ENCODE peak calls at places on chromosomes 12 and 14, in five cellular contexts. R is left ventricle myocardium inferior; C is T-helper 2 cell treated with Interferon-gamma antibody and Interleukin-4, amounts not matched to agents 5 μg/mL and 100 μg/mL, for 36 hours; N is AG08395; G is activated CD4-positive, alpha-beta T cell treated with anti-CD3 and anti-CD28 coated beads, Interleukin-2, amount 50 U/mL, for 1 hour. U is an unnamed sample.

GRCh38 chr12:587551-588322 is 75.5 kb downstream of the NINJ2 start:
- DNase-seq in G (no peak), N (no peak), R (no peak), C (no peak), U (no peak)

GRCh38 chr12:129110575-129110974 is 257.3 kb downstream of the GLT1D1 start:
- DNase-seq in C (no peak), N (no peak), R (no peak), G (no peak), U (no peak)

GRCh38 chr12:73952304-73952703 is 585.3 kb upstream of the ATXN7L3B start:
- DNase-seq in R (no peak), N (no peak), C (no peak), G (no peak), U (no peak)

GRCh38 chr12:55687746-55688145 is 20.0 kb downstream of the ITGA7 start:
- DNase-seq in G (no peak), R (no peak), N (no peak), C (no peak), U (no peak)

GRCh38 chr14:68951051-68951797 is 27.9 kb downstream of the ACTN1 start:
- DNase-seq in C (no peak), G (no peak), R (peak; percentile 80), N (peak; percentile 83), U (no peak)

GRCh38 chr14:61461808-61462275 is 140.5 kb downstream of the PRKCH start:
- DNase-seq in G (no peak), C (peak; percentile 32), N (peak; percentile 74), R (no peak), U (no peak)

GRCh38 chr12:2034633-2035420 is 18.0 kb upstream of the CACNA1C start:
- DNase-seq in N (peak; percentile 94), C (peak; percentile 86), G (peak; percentile 85), R (peak; percentile 90), U (peak; percentile 34)

GRCh38 chr14:33762462-33762861 is 188.4 kb downstream of the EGLN3 start:
- DNase-seq in R (no peak), C (no peak), N (no peak), G (no peak), U (no peak)

GRCh38 chr12:14410841-14411569 is 45.5 kb downstream of the ATF7IP start:
- DNase-seq in G (peak; percentile 31), N (no peak), R (no peak), C (no peak), U (no peak)

GRCh38 chr12:44873898-44874297 is 2.2 kb downstream of the NELL2 start:
- DNase-seq in G (no peak), C (no peak), N (peak; percentile 7), R (no peak), U (no peak)

U was measured in esophagus squamous epithelium.